ENCODE peak calls at places on chromosomes 7 and 10, in seven cellular contexts. T, N, C, Z, B, A and H are unnamed samples. For H3K36me3, the result is how much of the 10 kb centered on the place peaks cover.

GRCh38 chr7:151776446-151776845 is 100.5 kb downstream of the PRKAG2 start:
- DNase-seq in T (no peak), N (no peak), C (no peak), Z (no peak), B (no peak), A (no peak), H (no peak)

GRCh38 chr7:150323682-150324365 is 479 bp upstream of the ACTR3C start:
- DNase-seq in T (no peak), N (no peak), C (no peak), Z (no peak), B (no peak), A (peak), H (no peak)

GRCh38 chr10:70074147-70074546 is 21.5 kb downstream of the MACROH2A2 start:
- DNase-seq in T (no peak), N (no peak), C (no peak), Z (no peak), B (no peak), A (no peak), H (no peak)

GRCh38 chr10:43112608-43112961 is 25.7 kb upstream of the CSGALNACT2 start:
- DNase-seq in T (no peak), N (no peak), C (no peak), Z (no peak), B (no peak), A (no peak), H (no peak)

GRCh38 chr10:27779462-27779861 is 33.8 kb upstream of the MKX start:
- DNase-seq in T (no peak), N (no peak), C (no peak), Z (no peak), B (no peak), A (no peak), H (no peak)

GRCh38 chr10:15168296-15168780 is at the start of gene NMT2:
- DNase-seq in T (no peak), N (peak), C (peak), Z (no peak), B (peak), A (peak), H (no peak)

GRCh38 chr7:14894826-14895225 is 7.7 kb downstream of the DGKB start:
- DNase-seq in T (no peak), N (no peak), C (no peak), Z (no peak), B (no peak), A (no peak), H (no peak)

GRCh38 chr7:153886506-153887391 is 165.4 kb upstream of the DPP6 start:
- DNase-seq in T (no peak), N (peak), C (no peak), Z (no peak), B (no peak), A (no peak), H (peak)

GRCh38 chr10:48603421-48604038 is 1.3 kb downstream of the ARHGAP22 start:
- DNase-seq in T (no peak), N (no peak), C (no peak), Z (no peak), B (no peak), A (no peak), H (no peak)

GRCh38 chr7:41696323-41696916 is 6.5 kb downstream of the INHBA start:
- DNase-seq in T (peak), N (peak), C (peak), Z (peak), B (no peak), A (peak), H (peak)

DNA sequence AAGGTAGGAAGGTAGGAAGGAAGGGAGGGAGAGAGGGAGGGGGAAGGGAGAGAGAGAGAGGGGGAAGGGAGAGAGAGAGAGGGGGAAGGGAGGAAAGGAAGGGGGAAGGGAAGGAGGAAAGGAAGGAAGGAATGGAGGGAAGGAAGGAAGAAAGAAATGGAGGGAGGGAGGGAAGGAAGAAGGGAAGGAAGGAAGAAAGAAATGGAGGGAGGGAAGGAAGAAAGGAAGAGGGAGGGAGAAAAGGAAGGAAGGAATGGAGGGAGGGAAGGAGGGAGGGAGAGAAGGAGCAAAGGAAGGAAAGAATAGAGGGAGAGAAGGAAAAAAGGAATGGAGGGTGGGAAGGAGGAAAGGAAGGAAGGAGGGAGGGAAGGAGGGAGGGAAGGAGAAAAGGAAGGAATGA is 176.4 kb upstream of the PTER start:
- DNase-seq in T (no peak), N (no peak), C (no peak), Z (no peak), B (no peak), A (no peak), H (no peak)
- H3K4me3 ChIP-seq in T (no peak), N (no peak), C (no peak), Z (no peak), B (no peak), A (no peak), H (no peak)

GRCh38 chr7:127252380-127252718 is 392 bp downstream of the GRM8 start:
- DNase-seq in T (no peak), N (no peak), C (peak), Z (no peak), B (no peak), A (no peak), H (no peak)

GRCh38 chr7:127251458-127252379 is 1.0 kb downstream of the GRM8 start:
- DNase-seq in T (no peak), N (no peak), C (peak), Z (no peak), B (no peak), A (peak), H (peak)

GRCh38 chr7:127251048-127251451 is 1.7 kb downstream of the GRM8 start:
- DNase-seq in T (no peak), N (no peak), C (no peak), Z (no peak), B (no peak), A (no peak), H (no peak)

GRCh38 chr7:127252736-127253288 is at the start of gene GRM8:
- DNase-seq in T (no peak), N (peak), C (peak), Z (peak), B (no peak), A (peak), H (peak)

GRCh38 chr7:127250312-127251047 is 2.3 kb downstream of the GRM8 start:
- DNase-seq in T (no peak), N (no peak), C (no peak), Z (no peak), B (no peak), A (no peak), H (no peak)
- TF ChIP-seq CTCF in T (no peak), N (no peak), C (no peak), Z (no peak), B (no peak), A (no peak), H (no peak)

GRCh38 chr7:8379264-8379663 is 54.1 kb upstream of the NXPH1 start:
- DNase-seq in T (no peak), N (no peak), C (no peak), Z (no peak), B (no peak), A (no peak), H (peak)

GRCh38 chr7:8378349-8379019 is 54.9 kb upstream of the NXPH1 start:
- DNase-seq in T (no peak), N (no peak), C (no peak), Z (no peak), B (no peak), A (no peak), H (no peak)

GRCh38 chr7:8371742-8372141 is 61.7 kb upstream of the NXPH1 start:
- DNase-seq in T (no peak), N (peak), C (no peak), Z (no peak), B (no peak), A (no peak), H (no peak)

DNA sequence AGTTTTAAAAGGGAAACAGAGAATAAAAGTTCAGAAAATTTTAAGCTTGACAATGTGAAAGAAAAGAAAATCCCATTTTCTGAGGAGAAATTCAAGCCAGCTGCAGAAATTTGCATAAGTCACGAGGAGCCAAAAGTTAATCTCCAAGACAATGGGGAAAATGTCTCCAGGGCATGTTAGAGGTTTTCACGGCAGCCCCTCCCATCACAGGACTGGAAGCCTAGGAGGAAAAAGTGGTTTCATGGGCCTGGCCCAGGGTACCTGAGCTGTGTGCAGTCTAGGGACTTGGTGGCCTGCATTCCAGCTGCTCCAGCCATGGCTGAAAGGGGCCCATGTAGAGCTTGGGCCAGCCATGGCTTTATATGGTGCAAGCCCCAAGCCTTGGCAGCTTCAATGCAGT is 59.6 kb upstream of the NXPH1 start:
- DNase-seq in T (no peak), N (no peak), C (no peak), Z (no peak), B (no peak), A (no peak), H (no peak)
- H3K36me3 ChIP-seq in T (under half), N (under half), C (under half), Z (under half), B (under half), A (under half), H (under half)

GRCh38 chr7:81680120-81680519 is 89.7 kb downstream of the HGF start:
- DNase-seq in T (no peak), N (no peak), C (no peak), Z (no peak), B (no peak), A (no peak), H (no peak)

GRCh38 chr7:81676105-81676811 is 93.6 kb downstream of the HGF start:
- DNase-seq in T (no peak), N (no peak), C (no peak), Z (no peak), B (no peak), A (no peak), H (no peak)

GRCh38 chr7:81672872-81673271 is 97.0 kb downstream of the HGF start:
- DNase-seq in T (no peak), N (no peak), C (no peak), Z (no peak), B (no peak), A (no peak), H (no peak)

GRCh38 chr7:81676813-81677212 is 93.0 kb downstream of the HGF start:
- DNase-seq in T (no peak), N (peak), C (no peak), Z (no peak), B (no peak), A (no peak), H (no peak)
- H3K4me3 ChIP-seq in T (no peak), N (no peak), C (no peak), Z (no peak), B (no peak), A (no peak), H (no peak)